ENCODE peak calls at places on chromosomes 7 and 10, in four cellular contexts. A is tibial artery, H is GM23338, P is brain microvascular endothelial cell. Z is an unnamed sample.

GRCh38 chr10:13716161-13717071 is 129.7 kb downstream of the PRPF18 start:
- DNase-seq in A (no peak), H (no peak), P (peak), Z (peak)

GRCh38 chr7:39421251-39421650 is 145.0 kb upstream of the YAE1 start:
- DNase-seq in A (no peak), H (no peak), P (no peak), Z (no peak)

GRCh38 chr7:101442426-101443070 is 79.9 kb downstream of the COL26A1 start:
- DNase-seq in A (no peak), H (no peak), P (peak), Z (no peak)

GRCh38 chr7:102993532-102994029 is 80.8 kb downstream of the LRRC17 start:
- DNase-seq in A (no peak), H (no peak), P (no peak), Z (no peak)

GRCh38 chr7:28732037-28732869 is 225.9 kb downstream of the TRIL start:
- DNase-seq in A (no peak), H (peak), P (peak), Z (no peak)

GRCh38 chr10:30821269-30821993 is 191.9 kb upstream of the LYZL2 start:
- DNase-seq in A (peak), H (no peak), P (peak), Z (no peak)

GRCh38 chr7:37284805-37285211 is 163.9 kb downstream of the ELMO1 start:
- DNase-seq in A (peak), H (peak), P (peak), Z (peak)

GRCh38 chr10:52526251-52526823 is 212.3 kb downstream of the DKK1 start:
- DNase-seq in A (no peak), H (no peak), P (no peak), Z (no peak)

GRCh38 chr7:2551418-2551817 is 3.9 kb downstream of the BRAT1 start:
- DNase-seq in A (no peak), H (no peak), P (no peak), Z (no peak)

GRCh38 chr10:113947138-113948011 is 92.9 kb downstream of the NHLRC2 start:
- DNase-seq in A (no peak), H (no peak), P (no peak), Z (no peak)

GRCh38 chr7:100406767-100407166 is 21.7 kb downstream of the ZCWPW1 start:
- DNase-seq in A (no peak), H (no peak), P (peak), Z (no peak)

GRCh38 chr10:21831986-21832735 is 171.4 kb downstream of the DNAJC1 start:
- DNase-seq in A (no peak), H (no peak), P (peak), Z (no peak)

GRCh38 chr7:18666107-18666728 is 170.7 kb downstream of the HDAC9 start:
- DNase-seq in A (peak), H (peak), P (peak), Z (peak)
- TF ChIP-seq CTCF in A (peak), H (peak), P (peak), Z (peak)

DNA sequence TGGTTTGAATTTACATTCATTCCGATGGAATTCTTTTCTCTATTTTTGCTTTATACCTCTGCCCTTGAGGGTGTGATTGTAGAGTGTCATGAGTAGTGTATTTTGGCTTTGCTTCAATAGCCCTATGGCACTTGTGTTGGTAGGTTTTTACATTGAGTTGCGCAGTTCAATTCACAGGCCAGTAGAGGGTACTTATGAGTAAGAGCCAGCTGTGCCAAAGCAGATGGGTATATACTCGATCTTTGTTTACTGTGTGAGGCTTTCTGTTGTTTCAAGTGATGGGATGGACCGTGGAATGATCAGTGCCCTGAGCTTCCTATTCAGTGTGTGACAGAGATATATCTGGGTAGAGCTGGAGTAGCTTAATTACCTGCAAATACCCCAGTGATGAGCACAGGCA is 4.3 kb upstream of the AKR1C3 start:
- DNase-seq in A (no peak), H (peak), P (peak), Z (no peak)
- TF ChIP-seq CTCF in A (no peak), H (peak), P (peak), Z (no peak)

GRCh38 chr10:103544657-103545310 is 51.3 kb downstream of the NEURL1 start:
- DNase-seq in A (peak), H (no peak), P (no peak), Z (no peak)

GRCh38 chr10:103543617-103544525 is 50.4 kb downstream of the NEURL1 start:
- DNase-seq in A (peak), H (no peak), P (no peak), Z (no peak)

GRCh38 chr10:103545366-103545765 is 51.9 kb downstream of the NEURL1 start:
- DNase-seq in A (no peak), H (no peak), P (no peak), Z (no peak)

GRCh38 chr10:103540722-103541121 is 47.2 kb downstream of the NEURL1 start:
- DNase-seq in A (peak), H (no peak), P (no peak), Z (no peak)

DNA sequence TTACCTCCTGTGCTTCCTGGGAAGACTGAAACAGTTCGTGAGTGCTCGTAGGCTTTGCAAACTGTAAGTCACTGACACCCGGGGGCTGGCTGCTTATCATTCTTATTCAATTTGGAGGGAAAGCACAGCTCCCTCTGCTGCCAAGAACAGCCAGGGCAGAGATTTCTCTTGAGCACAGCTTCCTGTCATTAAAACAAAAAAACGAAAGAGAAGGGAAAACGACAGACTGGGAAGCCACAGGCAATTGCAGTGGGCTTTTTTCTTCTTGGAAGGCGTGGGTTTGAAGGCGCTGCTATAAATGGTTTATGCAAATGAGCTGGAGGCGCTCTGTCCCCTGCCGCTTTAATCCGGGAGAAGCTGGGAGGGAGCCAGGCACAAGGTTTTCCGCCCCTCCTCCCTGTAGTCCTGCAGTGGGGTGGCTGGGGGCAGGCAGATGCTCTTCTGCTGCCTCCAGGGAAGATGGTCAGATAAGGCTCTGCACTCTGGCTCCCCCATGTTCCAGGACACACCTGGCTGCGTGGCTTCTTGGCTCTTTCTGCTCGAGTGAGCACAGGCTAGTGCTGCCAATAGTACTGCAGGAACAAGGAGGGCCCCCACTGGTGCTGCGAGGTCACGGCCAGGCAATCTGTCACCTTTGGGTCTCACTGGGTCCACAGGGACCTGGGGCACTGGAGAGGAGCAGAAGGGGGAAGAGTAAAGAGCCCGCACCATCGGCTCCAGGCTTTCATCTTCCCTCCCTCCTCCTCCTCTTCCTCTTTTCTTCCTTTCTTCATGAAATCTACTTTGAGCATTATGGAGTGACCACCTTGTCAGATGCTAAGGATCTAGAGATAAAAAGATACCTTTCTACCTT is 49.5 kb downstream of the NEURL1 start:
- DNase-seq in A (peak), H (peak), P (peak), Z (peak)
- TF ChIP-seq CTCF in A (no peak), H (peak), P (peak), Z (peak)

GRCh38 chr7:129123517-129123872 is 21.0 kb upstream of the TSPAN33 start:
- DNase-seq in A (no peak), H (no peak), P (no peak), Z (no peak)
- TF ChIP-seq CTCF in A (no peak), H (no peak), P (no peak), Z (no peak)

DNA sequence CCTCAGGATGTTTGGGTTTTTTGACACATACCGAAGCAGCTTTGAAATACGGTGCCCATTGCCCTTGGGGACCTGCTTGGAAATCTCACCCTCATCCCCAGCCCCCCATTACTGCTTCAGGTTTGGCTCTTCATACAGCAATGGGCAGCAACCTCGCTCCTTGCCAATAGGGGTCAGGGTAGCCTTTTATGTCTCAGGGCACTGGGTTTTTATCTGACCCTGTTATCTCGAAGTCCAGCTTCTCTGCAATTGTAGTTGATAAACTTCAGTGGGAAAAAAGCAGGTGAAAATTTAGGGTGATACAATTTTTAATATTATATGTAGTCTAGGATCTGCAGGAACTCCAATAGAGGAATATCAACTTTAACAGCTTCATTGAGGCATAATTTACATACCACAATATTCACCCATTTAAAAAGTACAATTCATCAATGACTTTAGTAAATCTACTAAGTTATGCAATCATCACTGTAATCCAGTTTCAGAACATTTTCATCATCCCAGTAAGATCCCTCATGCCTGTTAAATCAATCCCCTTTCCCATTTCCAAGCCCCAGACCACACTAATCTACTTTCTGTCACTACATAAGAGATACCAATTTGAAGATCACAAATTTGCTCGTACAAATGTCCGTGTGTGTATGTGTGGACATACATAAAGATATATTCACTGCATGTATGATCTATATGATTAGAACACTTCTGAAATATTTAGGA is 386.2 kb downstream of the KCNMA1 start:
- DNase-seq in A (no peak), H (peak), P (peak), Z (peak)
- TF ChIP-seq CTCF in A (no peak), H (peak), P (peak), Z (peak)

GRCh38 chr7:55021053-55021452 is 2.2 kb downstream of the EGFR start:
- DNase-seq in A (no peak), H (no peak), P (no peak), Z (no peak)
- TF ChIP-seq CTCF in A (no peak), H (no peak), P (no peak), Z (no peak)

DNA sequence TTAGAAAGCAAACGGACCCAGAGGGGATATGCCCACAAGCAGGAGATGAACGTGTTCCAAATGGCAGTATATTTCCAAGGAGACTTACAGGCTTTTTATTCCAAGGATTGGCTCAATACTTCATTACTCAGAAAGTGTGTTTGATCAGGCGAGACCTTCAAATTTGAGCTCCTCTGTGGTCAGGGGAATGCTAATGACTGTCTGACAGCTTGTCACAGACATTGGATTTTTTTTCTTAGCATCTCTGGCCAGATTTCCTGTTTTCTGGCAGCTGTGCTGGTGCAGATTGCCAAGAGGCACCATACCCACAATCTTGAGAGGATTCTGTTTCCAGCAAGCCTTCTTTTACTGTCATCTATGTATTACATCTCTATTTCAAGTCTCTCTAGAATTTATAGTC is 93.8 kb downstream of the C1GALT1 start:
- DNase-seq in A (no peak), H (no peak), P (no peak), Z (no peak)
- TF ChIP-seq CTCF in A (no peak), H (no peak), P (no peak), Z (no peak)